ENCODE peak calls at places on chromosomes 2 and 18, in five cellular contexts. One of them, this sample, is unnamed.

GRCh38 chr18:72840109-72840508 is 27.7 kb downstream of the NETO1 start:
- DNase-seq in HEK293T: no peak
- DNase-seq in activated T-cell treated with anti-CD3 and anti-CD28 coated beads, Interleukin-2, amount 50 U/mL, for 72 hours: no peak
- DNase-seq in AG08396: no peak
- DNase-seq in AML-193: no peak
- DNase-seq in this sample: peak

GRCh38 chr2:143259368-143259958 is 130.2 kb downstream of the ARHGAP15 start:
- DNase-seq in HEK293T: peak
- DNase-seq in activated T-cell treated with anti-CD3 and anti-CD28 coated beads, Interleukin-2, amount 50 U/mL, for 72 hours: peak
- DNase-seq in AG08396: peak
- DNase-seq in AML-193: peak
- DNase-seq in this sample: peak

GRCh38 chr2:36615214-36615613 is 17.2 kb upstream of the FEZ2 start:
- DNase-seq in HEK293T: no peak
- DNase-seq in activated T-cell treated with anti-CD3 and anti-CD28 coated beads, Interleukin-2, amount 50 U/mL, for 72 hours: no peak
- DNase-seq in AG08396: no peak
- DNase-seq in AML-193: no peak
- DNase-seq in this sample: peak

GRCh38 chr2:98598781-98599428 is 9.4 kb downstream of the COA5 start:
- DNase-seq in HEK293T: no peak
- DNase-seq in activated T-cell treated with anti-CD3 and anti-CD28 coated beads, Interleukin-2, amount 50 U/mL, for 72 hours: no peak
- DNase-seq in AG08396: no peak
- DNase-seq in AML-193: no peak
- DNase-seq in this sample: no peak

GRCh38 chr2:33160217-33160616 is 213.5 kb downstream of the LTBP1 start:
- DNase-seq in HEK293T: no peak
- DNase-seq in activated T-cell treated with anti-CD3 and anti-CD28 coated beads, Interleukin-2, amount 50 U/mL, for 72 hours: no peak
- DNase-seq in AG08396: peak
- DNase-seq in AML-193: no peak
- DNase-seq in this sample: no peak

GRCh38 chr2:171230176-171230575 is 69.5 kb upstream of the TLK1 start:
- DNase-seq in HEK293T: no peak
- DNase-seq in activated T-cell treated with anti-CD3 and anti-CD28 coated beads, Interleukin-2, amount 50 U/mL, for 72 hours: no peak
- DNase-seq in AG08396: no peak
- DNase-seq in AML-193: no peak
- DNase-seq in this sample: no peak

GRCh38 chr2:233319256-233319655 is 11.6 kb downstream of the SAG start:
- DNase-seq in HEK293T: no peak
- DNase-seq in activated T-cell treated with anti-CD3 and anti-CD28 coated beads, Interleukin-2, amount 50 U/mL, for 72 hours: no peak
- DNase-seq in AG08396: no peak
- DNase-seq in AML-193: no peak
- DNase-seq in this sample: no peak

GRCh38 chr2:126914811-126915500 is 16.3 kb downstream of the TEX51 start:
- DNase-seq in HEK293T: no peak
- DNase-seq in activated T-cell treated with anti-CD3 and anti-CD28 coated beads, Interleukin-2, amount 50 U/mL, for 72 hours: no peak
- DNase-seq in AG08396: no peak
- DNase-seq in AML-193: no peak
- DNase-seq in this sample: no peak

GRCh38 chr2:68222287-68222686 is 30.0 kb downstream of the PPP3R1 start:
- DNase-seq in HEK293T: no peak
- DNase-seq in activated T-cell treated with anti-CD3 and anti-CD28 coated beads, Interleukin-2, amount 50 U/mL, for 72 hours: no peak
- DNase-seq in AG08396: no peak
- DNase-seq in AML-193: no peak
- DNase-seq in this sample: no peak

GRCh38 chr2:203734276-203734983 is 28.0 kb downstream of the CD28 start:
- DNase-seq in HEK293T: no peak
- DNase-seq in activated T-cell treated with anti-CD3 and anti-CD28 coated beads, Interleukin-2, amount 50 U/mL, for 72 hours: peak
- DNase-seq in AG08396: no peak
- DNase-seq in AML-193: no peak
- DNase-seq in this sample: no peak

GRCh38 chr2:230934291-230935131 is 9.5 kb upstream of the GPR55 start:
- DNase-seq in HEK293T: no peak
- DNase-seq in activated T-cell treated with anti-CD3 and anti-CD28 coated beads, Interleukin-2, amount 50 U/mL, for 72 hours: no peak
- DNase-seq in AG08396: no peak
- DNase-seq in AML-193: no peak
- DNase-seq in this sample: no peak

GRCh38 chr2:10220516-10221391 is 82.0 kb upstream of the HPCAL1 start:
- DNase-seq in HEK293T: no peak
- DNase-seq in activated T-cell treated with anti-CD3 and anti-CD28 coated beads, Interleukin-2, amount 50 U/mL, for 72 hours: no peak
- DNase-seq in AG08396: peak
- DNase-seq in AML-193: no peak
- DNase-seq in this sample: no peak

This sample was measured in OCI-M1.